ENCODE peak calls at places on chromosomes 11 and 22, in ten cellular contexts. R is heart left ventricle, M is adrenal gland, A is testis, V is A549, W is uterus, S is tibial nerve, Q is vagina, J is stomach, H is HCT116. F is an unnamed sample. For H3K4me1, the result is how much of the 10 kb centered on the place peaks cover.

GRCh38 chr11:75722669-75723042 is 5.0 kb downstream of the MOGAT2 start:
- DNase-seq in R (no peak), M (no peak), A (no peak), V (no peak), W (no peak), S (no peak), Q (no peak), J (no peak), H (no peak), F (no peak)

GRCh38 chr11:133896642-133897330 is 51.5 kb upstream of the SPATA19 start:
- DNase-seq in R (no peak), M (no peak), A (peak), V (no peak), W (no peak), S (no peak), Q (no peak), J (peak), H (no peak), F (no peak)

GRCh38 chr11:58927393-58928081 is 11.8 kb upstream of the GLYATL1 start:
- DNase-seq in R (peak), M (no peak), A (peak), V (no peak), W (no peak), S (no peak), Q (no peak), J (peak), H (no peak), F (peak)

GRCh38 chr11:2312232-2313042 is 10.6 kb downstream of the TSPAN32 start:
- DNase-seq in R (no peak), M (no peak), A (no peak), V (no peak), W (peak), S (no peak), Q (no peak), J (no peak), H (no peak), F (peak)

GRCh38 chr22:25747245-25747944 is 5.4 kb downstream of the MYO18B start:
- DNase-seq in R (peak), M (peak), A (no peak), V (peak), W (peak), S (no peak), Q (no peak), J (peak), H (peak), F (peak)

GRCh38 chr11:61955031-61955415 is 4.9 kb downstream of the BEST1 start:
- DNase-seq in R (peak), M (peak), A (peak), V (peak), W (peak), S (peak), Q (peak), J (no peak), H (no peak), F (peak)

GRCh38 chr11:71917646-71918045 is 10.7 kb downstream of the XNDC1N start:
- DNase-seq in R (no peak), M (no peak), A (no peak), V (no peak), W (no peak), S (no peak), Q (no peak), J (no peak), H (no peak), F (no peak)

GRCh38 chr11:107468596-107468995 is 11.0 kb upstream of the CWF19L2 start:
- DNase-seq in R (no peak), M (peak), A (no peak), V (peak), W (no peak), S (peak), Q (no peak), J (no peak), H (no peak), F (no peak)

GRCh38 chr11:124556828-124557227 is 13.0 kb upstream of the OR8A1 start:
- DNase-seq in R (no peak), M (no peak), A (no peak), V (no peak), W (no peak), S (no peak), Q (no peak), J (no peak), H (no peak), F (no peak)

GRCh38 chr11:72844356-72844755 is 30.1 kb downstream of the ATG16L2 start:
- DNase-seq in R (peak), M (no peak), A (no peak), V (no peak), W (no peak), S (no peak), Q (no peak), J (no peak), H (no peak), F (no peak)

GRCh38 chr11:77121096-77121640 is 6.9 kb upstream of the MYO7A start:
- DNase-seq in R (no peak), M (no peak), A (no peak), V (no peak), W (no peak), S (no peak), Q (no peak), J (no peak), H (no peak), F (no peak)

GRCh38 chr11:58829736-58830135 is 14.8 kb downstream of the GLYATL2 start:
- DNase-seq in R (no peak), M (no peak), A (no peak), V (no peak), W (no peak), S (no peak), Q (no peak), J (no peak), H (no peak), F (no peak)

GRCh38 chr11:80330302-80330701 is 889.5 kb upstream of the TENM4 start:
- DNase-seq in R (no peak), M (peak), A (no peak), V (no peak), W (no peak), S (no peak), Q (no peak), J (no peak), H (no peak), F (no peak)

GRCh38 chr11:32571039-32571438 is 12.6 kb upstream of the EIF3M start:
- DNase-seq in R (no peak), M (no peak), A (no peak), V (no peak), W (peak), S (no peak), Q (no peak), J (no peak), H (no peak), F (no peak)

DNA sequence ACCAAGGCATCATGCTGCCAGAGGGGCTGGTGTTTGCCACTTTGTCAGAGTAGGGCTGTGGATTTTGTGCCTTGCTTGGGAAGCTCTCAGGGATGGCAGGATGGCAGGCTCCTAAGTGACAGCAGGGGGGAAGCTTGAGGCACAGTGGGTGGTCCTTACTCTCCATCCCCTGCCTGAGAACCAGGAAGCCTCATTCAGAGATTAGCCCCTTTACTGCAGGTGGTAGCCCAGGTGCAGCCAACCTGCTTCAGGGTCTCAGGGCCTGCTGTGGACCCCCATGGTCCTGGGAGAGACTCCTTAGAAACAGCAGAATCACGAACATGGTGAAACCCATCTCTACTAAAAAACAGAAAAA is 8.9 kb upstream of the ST3GAL4 start:
- DNase-seq in R (no peak), M (no peak), A (no peak), V (no peak), W (no peak), S (no peak), Q (no peak), J (no peak), H (no peak), F (no peak)
- H3K4me1 ChIP-seq in R (under half), M (half or more), A (half or more), V (under half), W (under half), S (under half), Q (under half), J (under half), H (under half), F (under half)

GRCh38 chr22:45616432-45616831 is 55.2 kb upstream of the ATXN10 start:
- DNase-seq in R (no peak), M (no peak), A (no peak), V (no peak), W (no peak), S (no peak), Q (no peak), J (no peak), H (no peak), F (no peak)

GRCh38 chr22:45612940-45613339 is 58.7 kb upstream of the ATXN10 start:
- DNase-seq in R (no peak), M (no peak), A (no peak), V (no peak), W (no peak), S (no peak), Q (no peak), J (no peak), H (no peak), F (no peak)

GRCh38 chr22:45608763-45609180 is 62.9 kb upstream of the ATXN10 start:
- DNase-seq in R (no peak), M (no peak), A (no peak), V (peak), W (no peak), S (no peak), Q (no peak), J (no peak), H (peak), F (no peak)

GRCh38 chr22:45615364-45615763 is 56.3 kb upstream of the ATXN10 start:
- DNase-seq in R (no peak), M (no peak), A (no peak), V (no peak), W (no peak), S (no peak), Q (no peak), J (no peak), H (no peak), F (no peak)

DNA sequence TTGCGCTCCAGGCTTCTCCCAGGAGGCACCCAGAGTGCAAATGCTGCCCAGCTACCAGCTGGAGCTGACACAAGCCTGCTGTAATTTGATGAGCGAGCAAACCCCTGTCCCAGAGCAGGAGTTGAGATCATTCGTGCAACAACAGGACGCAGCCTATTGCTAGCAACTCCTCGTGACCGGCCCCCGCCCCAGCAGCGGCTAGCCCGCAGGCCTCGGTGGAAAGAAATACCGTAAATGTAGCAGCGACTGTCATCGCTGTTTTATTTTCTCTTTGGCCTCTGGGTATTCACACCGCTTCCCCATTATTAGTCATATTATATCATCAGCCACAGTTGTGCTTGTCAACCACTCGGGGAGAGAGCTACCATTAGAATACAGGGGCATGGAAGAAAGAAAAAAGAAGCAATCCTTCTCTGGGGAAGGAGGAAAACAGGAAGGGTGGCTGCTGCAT is 59.2 kb upstream of the ATXN10 start:
- DNase-seq in R (peak), M (peak), A (no peak), V (no peak), W (peak), S (peak), Q (no peak), J (no peak), H (no peak), F (no peak)
- TF ChIP-seq POLR2A in R (no peak), M (no peak), A (no peak), V (no peak), W (no peak), S (no peak), Q (no peak), J (no peak), H (no peak), F (no peak)

GRCh38 chr22:44153705-44154104 is 27.0 kb upstream of the PARVG start:
- DNase-seq in R (no peak), M (no peak), A (no peak), V (no peak), W (no peak), S (no peak), Q (no peak), J (no peak), H (no peak), F (no peak)
- H3K4me1 ChIP-seq in R (under half), M (under half), A (under half), V (under half), W (under half), S (under half), Q (under half), J (under half), H (under half), F (under half)

GRCh38 chr22:36480941-36481392 is 473 bp downstream of the TXN2 start:
- DNase-seq in R (no peak), M (no peak), A (no peak), V (no peak), W (no peak), S (no peak), Q (no peak), J (no peak), H (no peak), F (no peak)

GRCh38 chr22:36481393-36482168 is at the start of gene TXN2:
- DNase-seq in R (peak), M (peak), A (peak), V (peak), W (peak), S (peak), Q (peak), J (peak), H (peak), F (peak)

DNA sequence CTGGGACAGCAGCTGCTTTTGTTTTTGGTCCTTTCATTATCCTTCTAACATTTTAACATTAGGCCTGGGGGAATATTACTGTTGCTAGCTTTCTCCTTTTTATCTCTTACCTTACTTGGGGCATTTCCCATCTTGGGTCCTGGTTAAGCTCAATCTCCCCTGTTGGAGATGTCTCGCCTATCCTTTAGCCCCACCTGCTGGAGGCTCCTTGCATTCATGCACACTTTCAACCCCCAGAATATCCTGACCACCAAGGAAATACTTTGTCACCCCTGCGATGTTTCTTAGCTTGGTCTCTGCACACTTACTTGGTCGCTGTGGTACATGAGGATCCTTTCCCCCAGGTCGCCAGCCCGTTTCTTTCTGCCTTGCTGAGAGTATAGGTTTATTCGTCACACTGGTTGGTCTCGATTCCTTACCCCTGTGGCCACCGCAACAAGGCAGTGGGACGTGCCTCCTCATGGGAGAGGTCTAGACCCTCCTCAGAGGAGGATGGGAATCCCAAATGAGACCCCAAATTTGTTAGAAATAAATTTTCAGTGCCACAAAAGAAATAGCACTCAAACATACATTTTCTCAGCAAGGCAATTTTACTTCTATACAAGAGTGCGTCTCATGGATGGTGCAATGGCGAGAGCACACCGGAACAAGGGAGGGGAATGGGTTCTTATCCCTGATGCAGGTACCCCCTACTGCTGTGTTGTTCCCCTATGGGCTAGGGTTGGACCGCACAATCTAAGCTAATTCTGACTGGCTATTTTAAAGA is 5.4 kb upstream of the TXN2 start:
- DNase-seq in R (peak), M (peak), A (peak), V (peak), W (no peak), S (peak), Q (no peak), J (peak), H (no peak), F (peak)
- TF ChIP-seq POLR2A in R (no peak), M (no peak), A (no peak), V (no peak), W (no peak), S (no peak), Q (no peak), J (no peak), H (no peak), F (no peak)

GRCh38 chr11:47503227-47503626 is 49.7 kb downstream of the CELF1 start:
- DNase-seq in R (no peak), M (no peak), A (no peak), V (no peak), W (no peak), S (no peak), Q (no peak), J (no peak), H (no peak), F (no peak)
- H3K4me1 ChIP-seq in R (under half), M (under half), A (under half), V (under half), W (under half), S (under half), Q (half or more), J (under half), H (under half), F (under half)

DNA sequence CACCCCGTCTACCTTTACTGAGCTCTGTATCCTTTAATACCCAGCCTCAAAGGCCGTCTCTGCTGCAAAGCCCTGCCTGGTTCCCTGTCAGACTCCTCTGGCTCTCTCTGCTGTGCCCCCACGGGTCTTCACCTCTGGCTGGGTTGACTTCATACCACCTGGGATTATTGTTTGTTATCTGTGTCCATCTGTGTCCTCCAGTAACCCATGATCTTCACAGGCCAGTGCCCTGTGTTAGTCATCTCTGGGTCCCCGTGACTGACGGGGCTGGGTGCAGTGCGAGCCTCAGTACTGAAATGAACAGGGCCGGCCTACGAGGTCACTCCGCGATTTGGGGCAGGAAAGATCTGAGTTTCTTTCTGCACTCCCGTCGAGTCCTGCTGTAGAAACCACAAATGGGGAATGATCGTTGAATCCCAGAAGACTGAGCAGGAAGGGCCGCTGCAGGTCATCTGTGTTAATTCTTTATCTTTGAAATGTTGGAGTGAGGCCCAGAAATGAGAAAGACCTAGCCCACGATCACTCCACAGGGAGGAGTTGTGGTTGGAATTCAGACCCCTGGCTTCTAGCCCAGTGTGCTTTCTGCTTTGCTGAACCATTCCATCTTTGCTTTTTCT is 12.3 kb upstream of the TUB start:
- DNase-seq in R (peak), M (peak), A (peak), V (peak), W (peak), S (peak), Q (peak), J (no peak), H (no peak), F (peak)
- TF ChIP-seq POLR2A in R (no peak), M (peak), A (no peak), V (no peak), W (no peak), S (no peak), Q (no peak), J (no peak), H (no peak), F (no peak)

GRCh38 chr11:48052183-48053040 is 72.1 kb downstream of the PTPRJ start:
- DNase-seq in R (peak), M (no peak), A (no peak), V (peak), W (no peak), S (no peak), Q (no peak), J (peak), H (peak), F (peak)

GRCh38 chr11:48054994-48055291 is 74.6 kb downstream of the PTPRJ start:
- DNase-seq in R (no peak), M (no peak), A (no peak), V (no peak), W (no peak), S (no peak), Q (no peak), J (no peak), H (no peak), F (no peak)

GRCh38 chr11:48056325-48057183 is 76.2 kb downstream of the PTPRJ start:
- DNase-seq in R (no peak), M (no peak), A (no peak), V (no peak), W (no peak), S (no peak), Q (no peak), J (no peak), H (no peak), F (no peak)

GRCh38 chr11:48058064-48058463 is 77.7 kb downstream of the PTPRJ start:
- DNase-seq in R (no peak), M (no peak), A (no peak), V (no peak), W (no peak), S (no peak), Q (no peak), J (no peak), H (no peak), F (no peak)

DNA sequence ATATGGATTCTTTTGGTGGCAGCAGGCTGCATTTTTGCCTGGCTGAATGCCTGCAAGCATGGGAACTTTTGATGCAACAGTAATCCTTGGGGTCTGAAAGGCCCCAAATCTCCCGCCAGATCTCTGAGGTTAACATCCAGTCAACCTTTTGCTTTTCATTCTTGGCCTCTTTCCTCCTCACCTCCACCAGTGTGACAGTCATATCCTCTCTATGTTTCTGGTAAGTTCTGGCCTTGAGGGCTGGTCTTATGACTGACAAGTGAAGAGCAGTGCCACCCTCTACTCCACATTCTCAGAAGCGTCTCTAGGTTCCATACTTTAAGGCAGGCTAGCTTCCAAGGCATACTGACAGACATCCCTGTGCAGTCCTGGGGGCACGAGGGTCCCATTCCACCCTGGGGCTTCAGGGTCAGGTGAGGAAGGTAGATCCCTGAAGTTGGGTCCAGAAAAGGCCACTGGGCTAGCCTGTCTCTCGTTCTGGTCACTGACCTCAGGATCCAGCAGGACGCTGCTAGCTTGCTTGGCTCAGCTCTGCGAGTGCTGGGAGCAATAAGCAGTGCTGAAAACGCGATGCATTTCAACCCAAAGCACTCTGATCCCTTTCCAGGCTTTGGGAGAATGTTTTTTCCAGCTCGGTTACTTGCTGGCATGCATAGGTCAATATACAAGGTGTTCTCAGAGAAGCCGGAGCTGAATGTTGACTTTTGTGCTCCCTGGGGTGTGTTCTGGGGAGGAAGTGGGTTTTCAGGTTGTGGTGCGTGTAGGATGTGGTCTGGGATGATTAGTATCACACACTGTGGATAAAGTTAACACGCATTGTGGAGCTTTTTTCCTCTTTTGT is 75.2 kb downstream of the PTPRJ start:
- DNase-seq in R (no peak), M (no peak), A (no peak), V (no peak), W (no peak), S (no peak), Q (no peak), J (peak), H (no peak), F (peak)
- H3K4me1 ChIP-seq in R (under half), M (under half), A (under half), V (half or more), W (under half), S (under half), Q (under half), J (half or more), H (under half), F (under half)

GRCh38 chr22:48940266-48940987 is 887.2 kb downstream of the BRD1 start:
- DNase-seq in R (no peak), M (no peak), A (peak), V (no peak), W (no peak), S (no peak), Q (peak), J (peak), H (no peak), F (no peak)
- TF ChIP-seq POLR2A in R (no peak), M (no peak), A (no peak), V (no peak), W (no peak), S (no peak), Q (no peak), J (no peak), H (no peak), F (no peak)